ENCODE peak calls at places on chromosome 7, in seven cellular contexts. One of them, this sample, is unnamed.
A peak's percentile ranks its signal among the peaks of the same experiment; 100 is the strongest.

GRCh38 chr7:122257056-122257455 is 47.5 kb downstream of the FEZF1 start:
- DNase-seq in islet precursor cell: no peak
- DNase-seq in T-helper 9 cell: no peak
- DNase-seq in NCI-H345: no peak
- DNase-seq in HEK293T: no peak
- DNase-seq in heart left ventricle: no peak
- DNase-seq in NCI-H1048: no peak
- DNase-seq in this sample: no peak

GRCh38 chr7:1902231-1902855 is 232.3 kb downstream of the ELFN1 start:
- DNase-seq in islet precursor cell: no peak
- DNase-seq in T-helper 9 cell: no peak
- DNase-seq in NCI-H345: no peak
- DNase-seq in HEK293T: no peak
- DNase-seq in heart left ventricle: no peak
- DNase-seq in NCI-H1048: no peak
- DNase-seq in this sample: no peak

GRCh38 chr7:137895301-137896201 is 48.8 kb upstream of the DGKI start:
- DNase-seq in islet precursor cell: no peak
- DNase-seq in T-helper 9 cell: no peak
- DNase-seq in NCI-H345: no peak
- DNase-seq in HEK293T: no peak
- DNase-seq in heart left ventricle: no peak
- DNase-seq in NCI-H1048: no peak
- DNase-seq in this sample: no peak

GRCh38 chr7:108235451-108236061 is 105.4 kb upstream of the LAMB4 start:
- DNase-seq in islet precursor cell: no peak
- DNase-seq in T-helper 9 cell: no peak
- DNase-seq in NCI-H345: no peak
- DNase-seq in HEK293T: no peak
- DNase-seq in heart left ventricle: no peak
- DNase-seq in NCI-H1048: no peak
- DNase-seq in this sample: no peak

GRCh38 chr7:43554423-43554822 is 28.5 kb upstream of the STK17A start:
- DNase-seq in islet precursor cell: no peak
- DNase-seq in T-helper 9 cell: no peak
- DNase-seq in NCI-H345: no peak
- DNase-seq in HEK293T: no peak
- DNase-seq in heart left ventricle: no peak
- DNase-seq in NCI-H1048: no peak
- DNase-seq in this sample: no peak

GRCh38 chr7:71482284-71482683 is 350.3 kb downstream of the GALNT17 start:
- DNase-seq in islet precursor cell: no peak
- DNase-seq in T-helper 9 cell: no peak
- DNase-seq in NCI-H345: peak; percentile 3
- DNase-seq in HEK293T: no peak
- DNase-seq in heart left ventricle: no peak
- DNase-seq in NCI-H1048: no peak
- DNase-seq in this sample: no peak

GRCh38 chr7:111711426-111712065 is 149.3 kb upstream of the IMMP2L start:
- DNase-seq in islet precursor cell: no peak
- DNase-seq in T-helper 9 cell: no peak
- DNase-seq in NCI-H345: no peak
- DNase-seq in HEK293T: no peak
- DNase-seq in heart left ventricle: no peak
- DNase-seq in NCI-H1048: no peak
- DNase-seq in this sample: no peak

GRCh38 chr7:113086431-113086888 is at the start of gene GPR85:
- DNase-seq in islet precursor cell: peak; percentile 89
- DNase-seq in T-helper 9 cell: no peak
- DNase-seq in NCI-H345: peak; percentile 71
- DNase-seq in HEK293T: peak; percentile 80
- DNase-seq in heart left ventricle: peak; percentile 43
- DNase-seq in NCI-H1048: peak; percentile 45
- DNase-seq in this sample: peak; percentile 23

GRCh38 chr7:91089382-91089963 is 174.8 kb upstream of the FZD1 start:
- DNase-seq in islet precursor cell: no peak
- DNase-seq in T-helper 9 cell: no peak
- DNase-seq in NCI-H345: peak; percentile 34
- DNase-seq in HEK293T: no peak
- DNase-seq in heart left ventricle: no peak
- DNase-seq in NCI-H1048: no peak
- DNase-seq in this sample: peak; percentile 5

GRCh38 chr7:134254311-134254710 is 62.4 kb downstream of the SLC35B4 start:
- DNase-seq in islet precursor cell: no peak
- DNase-seq in T-helper 9 cell: no peak
- DNase-seq in NCI-H345: no peak
- DNase-seq in HEK293T: no peak
- DNase-seq in heart left ventricle: no peak
- DNase-seq in NCI-H1048: no peak
- DNase-seq in this sample: no peak

GRCh38 chr7:144854839-144855424 is 19.1 kb upstream of the TPK1 start:
- DNase-seq in islet precursor cell: no peak
- DNase-seq in T-helper 9 cell: no peak
- DNase-seq in NCI-H345: peak; percentile 46
- DNase-seq in HEK293T: peak; percentile 58
- DNase-seq in heart left ventricle: no peak
- DNase-seq in NCI-H1048: no peak
- DNase-seq in this sample: no peak

GRCh38 chr7:6272481-6273323 is at the start of gene CYTH3:
- DNase-seq in islet precursor cell: peak; percentile 92
- DNase-seq in T-helper 9 cell: peak; percentile 70
- DNase-seq in NCI-H345: peak; percentile 80
- DNase-seq in HEK293T: peak; percentile 98
- DNase-seq in heart left ventricle: peak; percentile 88
- DNase-seq in NCI-H1048: peak; percentile 36
- DNase-seq in this sample: peak; percentile 88

GRCh38 chr7:102289051-102289450 is 2.4 kb downstream of the SH2B2 start:
- DNase-seq in islet precursor cell: no peak
- DNase-seq in T-helper 9 cell: no peak
- DNase-seq in NCI-H345: no peak
- DNase-seq in HEK293T: no peak
- DNase-seq in heart left ventricle: no peak
- DNase-seq in NCI-H1048: no peak
- DNase-seq in this sample: peak; percentile 40

GRCh38 chr7:13827716-13828115 is 161.8 kb downstream of the ETV1 start:
- DNase-seq in islet precursor cell: no peak
- DNase-seq in T-helper 9 cell: no peak
- DNase-seq in NCI-H345: no peak
- DNase-seq in HEK293T: no peak
- DNase-seq in heart left ventricle: no peak
- DNase-seq in NCI-H1048: no peak
- DNase-seq in this sample: no peak

GRCh38 chr7:116689787-116690186 is 17.8 kb downstream of the MET start:
- DNase-seq in islet precursor cell: no peak
- DNase-seq in T-helper 9 cell: no peak
- DNase-seq in NCI-H345: no peak
- DNase-seq in HEK293T: no peak
- DNase-seq in heart left ventricle: no peak
- DNase-seq in NCI-H1048: no peak
- DNase-seq in this sample: no peak

GRCh38 chr7:154832557-154833138 is 170.3 kb downstream of the PAXIP1 start:
- DNase-seq in islet precursor cell: peak; percentile 82
- DNase-seq in T-helper 9 cell: no peak
- DNase-seq in NCI-H345: peak; percentile 38
- DNase-seq in HEK293T: peak; percentile 64
- DNase-seq in heart left ventricle: no peak
- DNase-seq in NCI-H1048: no peak
- DNase-seq in this sample: no peak

GRCh38 chr7:43767311-43767710 is 8.8 kb downstream of the BLVRA start:
- DNase-seq in islet precursor cell: no peak
- DNase-seq in T-helper 9 cell: no peak
- DNase-seq in NCI-H345: no peak
- DNase-seq in HEK293T: no peak
- DNase-seq in heart left ventricle: no peak
- DNase-seq in NCI-H1048: no peak
- DNase-seq in this sample: no peak

GRCh38 chr7:9645756-9646155 is 1212.3 kb downstream of the NXPH1 start:
- DNase-seq in islet precursor cell: no peak
- DNase-seq in T-helper 9 cell: no peak
- DNase-seq in NCI-H345: no peak
- DNase-seq in HEK293T: no peak
- DNase-seq in heart left ventricle: no peak
- DNase-seq in NCI-H1048: no peak
- DNase-seq in this sample: no peak

GRCh38 chr7:47601119-47601880 is 19.4 kb upstream of the TNS3 start:
- DNase-seq in islet precursor cell: no peak
- DNase-seq in T-helper 9 cell: no peak
- DNase-seq in NCI-H345: no peak
- DNase-seq in HEK293T: no peak
- DNase-seq in heart left ventricle: no peak
- DNase-seq in NCI-H1048: no peak
- DNase-seq in this sample: no peak

GRCh38 chr7:38229386-38229785 is 44.0 kb downstream of the TARP start:
- DNase-seq in islet precursor cell: no peak
- DNase-seq in T-helper 9 cell: no peak
- DNase-seq in NCI-H345: no peak
- DNase-seq in HEK293T: no peak
- DNase-seq in heart left ventricle: no peak
- DNase-seq in NCI-H1048: no peak
- DNase-seq in this sample: no peak

GRCh38 chr7:137976700-137977099 is 25.2 kb downstream of the CREB3L2 start:
- DNase-seq in islet precursor cell: no peak
- DNase-seq in T-helper 9 cell: no peak
- DNase-seq in NCI-H345: no peak
- DNase-seq in HEK293T: no peak
- DNase-seq in heart left ventricle: no peak
- DNase-seq in NCI-H1048: no peak
- DNase-seq in this sample: no peak

GRCh38 chr7:99000196-99000903 is 122.0 kb downstream of the TRRAP start:
- DNase-seq in islet precursor cell: peak; percentile 35
- DNase-seq in T-helper 9 cell: no peak
- DNase-seq in NCI-H345: no peak
- DNase-seq in HEK293T: no peak
- DNase-seq in heart left ventricle: no peak
- DNase-seq in NCI-H1048: no peak
- DNase-seq in this sample: no peak

GRCh38 chr7:70673833-70674232 is 458.1 kb upstream of the GALNT17 start:
- DNase-seq in islet precursor cell: peak; percentile 67
- DNase-seq in T-helper 9 cell: no peak
- DNase-seq in NCI-H345: no peak
- DNase-seq in HEK293T: no peak
- DNase-seq in heart left ventricle: no peak
- DNase-seq in NCI-H1048: no peak
- DNase-seq in this sample: no peak

GRCh38 chr7:132697032-132697431 is 120.8 kb upstream of the PLXNA4 start:
- DNase-seq in islet precursor cell: no peak
- DNase-seq in T-helper 9 cell: no peak
- DNase-seq in NCI-H345: no peak
- DNase-seq in HEK293T: no peak
- DNase-seq in heart left ventricle: no peak
- DNase-seq in NCI-H1048: no peak
- DNase-seq in this sample: no peak

GRCh38 chr7:107180378-107180777 is 11.6 kb downstream of the HBP1 start:
- DNase-seq in islet precursor cell: no peak
- DNase-seq in T-helper 9 cell: peak; percentile 26
- DNase-seq in NCI-H345: no peak
- DNase-seq in HEK293T: no peak
- DNase-seq in heart left ventricle: no peak
- DNase-seq in NCI-H1048: no peak
- DNase-seq in this sample: no peak

GRCh38 chr7:32293833-32294232 is 196.3 kb downstream of the LSM5 start:
- DNase-seq in islet precursor cell: no peak
- DNase-seq in T-helper 9 cell: no peak
- DNase-seq in NCI-H345: no peak
- DNase-seq in HEK293T: no peak
- DNase-seq in heart left ventricle: no peak
- DNase-seq in NCI-H1048: no peak
- DNase-seq in this sample: no peak

GRCh38 chr7:10646249-10646648 is 327.4 kb upstream of the PHF14 start:
- DNase-seq in islet precursor cell: no peak
- DNase-seq in T-helper 9 cell: no peak
- DNase-seq in NCI-H345: no peak
- DNase-seq in HEK293T: no peak
- DNase-seq in heart left ventricle: no peak
- DNase-seq in NCI-H1048: no peak
- DNase-seq in this sample: no peak

GRCh38 chr7:15567036-15567435 is 5.2 kb upstream of the AGMO start:
- DNase-seq in islet precursor cell: no peak
- DNase-seq in T-helper 9 cell: no peak
- DNase-seq in NCI-H345: no peak
- DNase-seq in HEK293T: no peak
- DNase-seq in heart left ventricle: no peak
- DNase-seq in NCI-H1048: no peak
- DNase-seq in this sample: no peak

GRCh38 chr7:129947701-129948100 is 5.1 kb downstream of the UBE2H start:
- DNase-seq in islet precursor cell: no peak
- DNase-seq in T-helper 9 cell: no peak
- DNase-seq in NCI-H345: no peak
- DNase-seq in HEK293T: no peak
- DNase-seq in heart left ventricle: no peak
- DNase-seq in NCI-H1048: no peak
- DNase-seq in this sample: no peak

GRCh38 chr7:23700058-23700457 is 10.0 kb upstream of the STK31 start:
- DNase-seq in islet precursor cell: no peak
- DNase-seq in T-helper 9 cell: no peak
- DNase-seq in NCI-H345: no peak
- DNase-seq in HEK293T: no peak
- DNase-seq in heart left ventricle: no peak
- DNase-seq in NCI-H1048: no peak
- DNase-seq in this sample: no peak

GRCh38 chr7:7169296-7169695 is 13.0 kb upstream of the C1GALT1 start:
- DNase-seq in islet precursor cell: no peak
- DNase-seq in T-helper 9 cell: no peak
- DNase-seq in NCI-H345: no peak
- DNase-seq in HEK293T: no peak
- DNase-seq in heart left ventricle: no peak
- DNase-seq in NCI-H1048: no peak
- DNase-seq in this sample: no peak

GRCh38 chr7:103914147-103914899 is 75.1 kb downstream of the RELN start:
- DNase-seq in islet precursor cell: no peak
- DNase-seq in T-helper 9 cell: no peak
- DNase-seq in NCI-H345: no peak
- DNase-seq in HEK293T: no peak
- DNase-seq in heart left ventricle: no peak
- DNase-seq in NCI-H1048: no peak
- DNase-seq in this sample: no peak

GRCh38 chr7:155581107-155581830 is 34.9 kb upstream of the CNPY1 start:
- DNase-seq in islet precursor cell: no peak
- DNase-seq in T-helper 9 cell: no peak
- DNase-seq in NCI-H345: no peak
- DNase-seq in HEK293T: no peak
- DNase-seq in heart left ventricle: no peak
- DNase-seq in NCI-H1048: no peak
- DNase-seq in this sample: no peak